ENCODE peak calls at places on chromosome 12, in nine cellular contexts. C is right lobe of liver, Z is tibial nerve, J is GM12864, Y is astrocyte of the cerebellum, G is HFFc6, B is mesothelial cell of epicardium, U is GM10248, S is esophagus squamous epithelium. H is an unnamed sample.

GRCh38 chr12:95118138-95118787 is 44.8 kb upstream of the NR2C1 start:
- DNase-seq in C (no peak), Z (no peak), J (no peak), Y (peak), G (peak), B (no peak), U (no peak), S (no peak), H (peak)

GRCh38 chr12:19131020-19131431 is 1.5 kb downstream of the PLEKHA5 start:
- DNase-seq in C (peak), Z (no peak), J (no peak), Y (no peak), G (peak), B (no peak), U (no peak), S (no peak), H (no peak)

GRCh38 chr12:75542942-75543341 is 31.5 kb upstream of the KRR1 start:
- DNase-seq in C (no peak), Z (no peak), J (no peak), Y (no peak), G (no peak), B (no peak), U (no peak), S (no peak), H (no peak)

GRCh38 chr12:19177754-19178153 is 48.2 kb downstream of the PLEKHA5 start:
- DNase-seq in C (no peak), Z (no peak), J (no peak), Y (no peak), G (peak), B (no peak), U (no peak), S (no peak), H (no peak)

GRCh38 chr12:121697093-121697698 is 15.4 kb upstream of the TMEM120B start:
- DNase-seq in C (no peak), Z (no peak), J (no peak), Y (peak), G (peak), B (no peak), U (peak), S (no peak), H (no peak)

GRCh38 chr12:3119192-3119744 is 42.1 kb downstream of the TSPAN9 start:
- DNase-seq in C (no peak), Z (no peak), J (no peak), Y (no peak), G (no peak), B (no peak), U (no peak), S (no peak), H (no peak)

GRCh38 chr12:31353730-31354708 is 28.1 kb upstream of the SINHCAF start:
- DNase-seq in C (no peak), Z (no peak), J (no peak), Y (no peak), G (no peak), B (no peak), U (peak), S (no peak), H (no peak)

GRCh38 chr12:100190013-100190394 is 10.6 kb upstream of the ACTR6 start:
- DNase-seq in C (peak), Z (no peak), J (no peak), Y (no peak), G (no peak), B (no peak), U (no peak), S (no peak), H (no peak)

GRCh38 chr12:72271401-72271740 is 799 bp upstream of the TRHDE start:
- DNase-seq in C (peak), Z (no peak), J (no peak), Y (peak), G (peak), B (peak), U (no peak), S (no peak), H (no peak)

GRCh38 chr12:125533434-125534029 is 468.3 kb downstream of the AACS start:
- DNase-seq in C (peak), Z (no peak), J (no peak), Y (peak), G (no peak), B (peak), U (peak), S (no peak), H (no peak)
- TF ChIP-seq CTCF in C (peak), Z (peak), J (peak), Y (peak), G (peak), B (peak), U (peak), S (no peak), H (peak)

GRCh38 chr12:67026847-67027246 is 242.3 kb upstream of the CAND1 start:
- DNase-seq in C (no peak), Z (no peak), J (no peak), Y (no peak), G (no peak), B (no peak), U (no peak), S (no peak), H (no peak)

GRCh38 chr12:67025543-67026114 is 243.5 kb upstream of the CAND1 start:
- DNase-seq in C (no peak), Z (no peak), J (peak), Y (no peak), G (no peak), B (no peak), U (peak), S (no peak), H (no peak)
- TF ChIP-seq CTCF in C (peak), Z (peak), J (peak), Y (peak), G (peak), B (peak), U (peak), S (no peak), H (peak)

DNA sequence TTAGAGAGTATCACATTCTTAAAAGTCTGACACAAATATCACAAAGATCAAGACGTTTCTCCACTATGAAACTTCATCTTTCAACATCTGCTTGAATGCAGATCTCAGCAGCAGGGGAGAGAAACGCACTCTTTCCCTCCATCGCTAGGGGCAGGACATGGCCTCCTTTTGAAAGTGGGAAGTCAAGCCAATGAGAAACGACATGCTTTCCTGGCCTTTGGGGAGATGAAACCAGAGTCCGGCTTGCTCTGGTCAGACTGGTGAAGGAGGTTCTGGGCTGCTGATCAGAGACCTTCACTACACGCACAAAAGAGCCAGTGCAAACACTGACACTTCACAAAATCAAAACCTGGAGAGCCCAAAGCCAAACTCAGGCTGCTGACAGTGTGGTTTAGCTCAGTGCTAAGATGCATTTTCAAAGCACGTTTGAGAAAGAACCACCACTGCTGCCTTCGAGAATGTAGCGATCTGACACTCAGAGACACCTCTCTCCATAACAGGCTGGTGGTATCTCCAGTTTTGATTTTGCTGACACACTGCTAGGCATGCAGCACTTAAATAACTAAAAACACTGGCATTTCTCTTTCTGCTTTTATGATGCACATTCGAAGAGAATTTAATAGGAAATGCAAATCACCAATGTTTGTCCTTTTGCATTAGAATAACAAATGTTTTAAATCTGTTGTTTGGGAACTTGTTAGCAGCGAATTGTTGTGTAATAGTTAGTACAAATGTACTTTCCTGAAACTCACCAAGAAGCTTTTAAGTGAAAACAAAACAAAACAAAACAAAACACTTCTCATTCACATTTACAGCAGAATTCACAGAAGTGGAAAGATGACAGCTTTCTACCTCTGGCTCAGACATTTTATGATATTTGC is 93.9 kb upstream of the OVCH1 start:
- DNase-seq in C (peak), Z (no peak), J (no peak), Y (no peak), G (no peak), B (no peak), U (no peak), S (no peak), H (peak)
- TF ChIP-seq CTCF in C (peak), Z (peak), J (no peak), Y (peak), G (no peak), B (no peak), U (no peak), S (no peak), H (peak)

GRCh38 chr12:49298160-49298559 is 3.2 kb downstream of the PRPH start:
- DNase-seq in C (no peak), Z (no peak), J (no peak), Y (no peak), G (no peak), B (no peak), U (peak), S (no peak), H (no peak)

GRCh38 chr12:49295087-49296001 is at the start of gene PRPH:
- DNase-seq in C (no peak), Z (no peak), J (no peak), Y (no peak), G (no peak), B (peak), U (no peak), S (no peak), H (no peak)

GRCh38 chr12:49297695-49298060 is 2.7 kb downstream of the PRPH start:
- DNase-seq in C (no peak), Z (no peak), J (no peak), Y (no peak), G (no peak), B (no peak), U (no peak), S (no peak), H (no peak)

GRCh38 chr12:49296034-49296835 is 1.3 kb downstream of the PRPH start:
- DNase-seq in C (no peak), Z (no peak), J (no peak), Y (no peak), G (no peak), B (peak), U (peak), S (no peak), H (no peak)

DNA sequence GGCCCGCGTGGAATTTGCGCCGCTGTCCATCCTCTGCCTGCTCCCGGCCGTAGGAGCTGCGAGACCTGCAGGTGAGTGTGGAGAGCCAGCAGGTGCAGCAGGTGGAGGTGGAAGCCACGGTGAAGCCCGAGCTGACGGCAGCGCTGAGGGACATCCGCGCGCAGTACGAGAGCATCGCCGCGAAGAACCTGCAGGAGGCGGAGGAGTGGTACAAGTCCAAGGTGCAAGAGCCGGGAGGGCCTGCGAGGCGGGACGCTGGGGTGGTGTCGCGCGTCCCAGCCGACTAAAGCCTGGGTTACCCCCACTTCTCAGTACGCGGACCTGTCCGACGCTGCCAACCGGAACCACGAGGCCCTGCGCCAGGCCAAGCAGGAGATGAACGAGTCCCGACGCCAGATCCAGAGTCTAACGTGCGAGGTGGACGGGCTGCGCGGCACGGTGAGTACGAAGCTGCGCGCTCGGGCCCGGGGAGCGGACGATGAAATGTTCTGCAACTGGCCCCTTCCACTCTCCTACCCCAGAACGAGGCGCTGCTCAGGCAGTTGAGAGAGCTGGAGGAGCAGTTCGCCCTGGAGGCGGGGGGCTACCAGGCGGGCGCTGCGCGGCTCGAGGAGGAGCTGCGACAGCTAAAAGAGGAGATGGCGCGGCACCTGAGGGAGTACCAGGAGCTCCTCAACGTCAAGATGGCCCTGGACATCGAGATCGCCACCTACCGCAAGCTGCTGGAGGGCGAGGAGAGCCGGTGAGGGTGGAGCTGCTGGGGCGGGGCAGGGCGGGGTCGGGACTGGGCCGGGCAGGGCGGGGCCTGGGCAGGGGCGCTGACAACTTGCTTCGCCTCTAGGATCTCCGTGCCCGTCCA is 2.1 kb downstream of the PRPH start:
- DNase-seq in C (no peak), Z (no peak), J (no peak), Y (no peak), G (no peak), B (no peak), U (peak), S (no peak), H (no peak)
- TF ChIP-seq CTCF in C (no peak), Z (no peak), J (no peak), Y (peak), G (peak), B (peak), U (peak), S (no peak), H (no peak)

DNA sequence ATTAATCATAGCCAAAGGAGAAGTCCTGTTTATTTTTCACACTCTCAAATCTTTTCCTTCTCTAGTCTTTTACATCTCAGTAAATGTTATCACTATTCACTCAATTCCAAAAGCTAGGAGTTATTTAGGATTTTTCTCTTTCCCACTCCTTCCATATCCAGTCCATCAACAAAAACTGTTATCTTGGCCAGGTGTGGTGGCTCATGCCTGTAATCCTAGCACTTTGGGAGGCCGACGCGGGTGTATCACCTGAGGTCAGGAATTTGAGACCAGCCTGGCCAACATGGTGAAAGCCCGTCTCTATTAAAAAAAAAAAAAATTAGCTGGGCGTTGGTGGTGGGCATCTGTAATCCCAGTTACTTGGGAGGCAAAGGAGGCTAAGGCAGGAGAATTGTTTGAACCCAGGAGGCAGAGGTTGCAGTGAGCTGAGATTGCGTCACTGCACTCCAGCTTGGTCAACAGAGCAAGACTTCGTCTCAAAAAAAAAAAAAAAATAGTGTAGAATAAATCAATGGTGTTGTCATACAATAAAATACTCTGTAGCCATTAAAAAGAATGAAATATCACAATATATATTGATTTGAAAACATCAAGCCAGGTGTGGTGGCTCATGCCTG is 46.6 kb upstream of the FOXJ2 start:
- DNase-seq in C (no peak), Z (no peak), J (no peak), Y (no peak), G (no peak), B (no peak), U (no peak), S (no peak), H (no peak)
- TF ChIP-seq CTCF in C (no peak), Z (no peak), J (no peak), Y (no peak), G (no peak), B (no peak), U (no peak), S (no peak), H (no peak)

GRCh38 chr12:98515368-98516183 is at the start of gene TMPO:
- DNase-seq in C (peak), Z (peak), J (peak), Y (peak), G (peak), B (peak), U (peak), S (peak), H (no peak)

GRCh38 chr12:98519257-98519907 is 4.0 kb downstream of the TMPO start:
- DNase-seq in C (no peak), Z (no peak), J (no peak), Y (no peak), G (no peak), B (no peak), U (no peak), S (no peak), H (no peak)

GRCh38 chr12:98513379-98514318 is 1.7 kb upstream of the TMPO start:
- DNase-seq in C (no peak), Z (no peak), J (no peak), Y (no peak), G (no peak), B (no peak), U (no peak), S (no peak), H (no peak)

GRCh38 chr12:98514984-98515367 is 414 bp upstream of the TMPO start:
- DNase-seq in C (no peak), Z (no peak), J (no peak), Y (no peak), G (no peak), B (no peak), U (no peak), S (no peak), H (no peak)

DNA sequence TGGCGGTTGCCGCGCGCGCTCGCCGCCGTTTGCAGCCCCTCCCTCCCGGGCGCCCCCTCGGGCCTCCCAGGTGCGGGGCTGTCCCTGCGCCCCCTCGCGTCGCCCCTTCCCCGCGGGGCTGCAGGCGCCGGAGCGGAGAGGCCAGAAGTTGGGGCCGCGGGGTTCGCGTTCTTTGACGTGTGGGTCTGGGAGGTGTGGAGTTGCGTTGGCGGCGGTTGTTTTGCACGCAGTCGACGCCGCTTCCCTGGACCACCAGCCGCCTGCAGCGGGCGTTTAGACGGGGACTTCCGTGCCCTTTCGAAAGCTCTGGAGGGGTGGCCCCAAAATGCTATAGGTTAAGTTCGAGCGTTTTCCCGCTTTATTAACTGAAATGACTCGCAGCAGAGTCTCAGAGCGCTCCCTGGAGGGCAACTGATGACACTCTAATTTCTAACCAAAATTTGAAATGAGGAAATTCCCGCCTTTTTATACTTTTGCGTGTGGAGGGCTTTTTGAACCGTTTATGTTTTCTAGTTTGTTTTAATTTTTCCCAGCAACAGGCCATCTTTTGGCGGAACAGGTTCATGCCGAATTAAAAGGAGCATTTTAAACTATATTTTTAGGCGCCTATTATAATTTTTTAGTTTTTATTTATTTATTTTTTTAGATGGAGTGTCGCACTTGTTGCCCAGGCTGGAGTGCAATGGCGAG is 939 bp downstream of the TMPO start:
- DNase-seq in C (peak), Z (peak), J (peak), Y (peak), G (peak), B (peak), U (peak), S (peak), H (no peak)
- TF ChIP-seq CTCF in C (peak), Z (peak), J (peak), Y (peak), G (peak), B (peak), U (peak), S (peak), H (peak)